ENCODE peak calls at places on chromosomes 12 and 14, in seven cellular contexts. G, D, X, H, P, T and R are unnamed samples.

GRCh38 chr14:65502676-65503124 is 90.2 kb downstream of the FUT8 start:
- DNase-seq in G (peak), D (peak), H (no peak), X (no peak), P (no peak), T (no peak), R (peak)

GRCh38 chr14:63993992-63994391 is 141.2 kb downstream of the SYNE2 start:
- DNase-seq in T (no peak), D (peak), X (no peak), H (no peak), G (peak), P (no peak), R (peak)

GRCh38 chr14:98348505-98348904 is 923.5 kb downstream of the BCL11B start:
- DNase-seq in G (no peak), X (no peak), T (no peak), D (no peak), H (no peak), P (no peak), R (no peak)

GRCh38 chr12:120175062-120175461 is 19.5 kb downstream of the GCN1 start:
- DNase-seq in D (no peak), H (no peak), X (no peak), P (no peak), G (no peak), T (no peak), R (no peak)

GRCh38 chr14:77025744-77026165 is 2.8 kb downstream of the IRF2BPL start:
- DNase-seq in H (no peak), D (no peak), X (no peak), T (no peak), P (no peak), G (no peak), R (peak)

GRCh38 chr14:61653507-61653906 is 41.8 kb upstream of the HIF1A start:
- DNase-seq in X (peak), P (no peak), H (no peak), D (peak), T (no peak), G (peak), R (peak)

GRCh38 chr12:63319386-63319785 is 168.4 kb upstream of the AVPR1A start:
- DNase-seq in D (peak), T (no peak), H (no peak), X (no peak), G (no peak), P (no peak), R (peak)

GRCh38 chr12:30985814-30986452 is 59.4 kb downstream of the TSPAN11 start:
- DNase-seq in X (peak), G (peak), H (peak), P (peak), T (peak), D (peak), R (peak)

GRCh38 chr12:75944097-75944904 is 87.3 kb downstream of the PHLDA1 start:
- DNase-seq in D (peak), X (peak), P (no peak), T (peak), G (peak), H (no peak), R (peak)

GRCh38 chr12:55908726-55909512 is 18.8 kb downstream of the PYM1 start:
- DNase-seq in G (no peak), T (no peak), H (no peak), X (no peak), P (no peak), D (peak), R (no peak)

GRCh38 chr12:75129275-75129674 is 80.4 kb downstream of the KCNC2 start:
- DNase-seq in G (no peak), T (no peak), D (no peak), H (no peak), X (no peak), P (no peak), R (no peak)

GRCh38 chr12:109952873-109953272 is 43.3 kb downstream of the GIT2 start:
- DNase-seq in G (no peak), P (no peak), X (no peak), T (no peak), D (no peak), H (no peak), R (no peak)

GRCh38 chr14:53062856-53063255 is 90.3 kb downstream of the DDHD1 start:
- DNase-seq in H (no peak), T (no peak), G (peak), P (no peak), X (no peak), D (peak), R (no peak)

GRCh38 chr14:93962701-93963601 is 13.4 kb downstream of the ASB2 start:
- DNase-seq in G (peak), T (peak), P (no peak), H (no peak), X (no peak), D (no peak), R (no peak)

GRCh38 chr14:54565236-54566151 is 1.4 kb upstream of the SAMD4A start:
- DNase-seq in X (peak), H (peak), T (peak), D (peak), G (peak), P (peak), R (peak)

GRCh38 chr12:81992461-81992860 is 233.3 kb upstream of the PPFIA2 start:
- DNase-seq in G (peak), X (no peak), P (no peak), H (no peak), D (peak), T (no peak), R (peak)

GRCh38 chr14:52413729-52414453 is 99.8 kb downstream of the PTGER2 start:
- DNase-seq in T (no peak), G (peak), P (no peak), X (peak), H (no peak), D (no peak), R (no peak)

GRCh38 chr14:67674139-67674479 is 323 bp downstream of the VTI1B start:
- DNase-seq in D (peak), G (peak), H (peak), T (peak), P (peak), X (no peak), R (peak)

GRCh38 chr14:67673451-67673850 is 981 bp downstream of the VTI1B start:
- DNase-seq in G (peak), D (peak), P (no peak), X (no peak), H (no peak), T (no peak), R (no peak)

GRCh38 chr14:67675219-67675582 is 769 bp upstream of the VTI1B start:
- DNase-seq in X (no peak), H (no peak), G (no peak), T (no peak), D (no peak), P (no peak), R (no peak)

GRCh38 chr14:67680121-67680602 is 5.7 kb upstream of the VTI1B start:
- DNase-seq in T (peak), H (no peak), P (no peak), X (peak), G (peak), D (peak), R (no peak)

DNA sequence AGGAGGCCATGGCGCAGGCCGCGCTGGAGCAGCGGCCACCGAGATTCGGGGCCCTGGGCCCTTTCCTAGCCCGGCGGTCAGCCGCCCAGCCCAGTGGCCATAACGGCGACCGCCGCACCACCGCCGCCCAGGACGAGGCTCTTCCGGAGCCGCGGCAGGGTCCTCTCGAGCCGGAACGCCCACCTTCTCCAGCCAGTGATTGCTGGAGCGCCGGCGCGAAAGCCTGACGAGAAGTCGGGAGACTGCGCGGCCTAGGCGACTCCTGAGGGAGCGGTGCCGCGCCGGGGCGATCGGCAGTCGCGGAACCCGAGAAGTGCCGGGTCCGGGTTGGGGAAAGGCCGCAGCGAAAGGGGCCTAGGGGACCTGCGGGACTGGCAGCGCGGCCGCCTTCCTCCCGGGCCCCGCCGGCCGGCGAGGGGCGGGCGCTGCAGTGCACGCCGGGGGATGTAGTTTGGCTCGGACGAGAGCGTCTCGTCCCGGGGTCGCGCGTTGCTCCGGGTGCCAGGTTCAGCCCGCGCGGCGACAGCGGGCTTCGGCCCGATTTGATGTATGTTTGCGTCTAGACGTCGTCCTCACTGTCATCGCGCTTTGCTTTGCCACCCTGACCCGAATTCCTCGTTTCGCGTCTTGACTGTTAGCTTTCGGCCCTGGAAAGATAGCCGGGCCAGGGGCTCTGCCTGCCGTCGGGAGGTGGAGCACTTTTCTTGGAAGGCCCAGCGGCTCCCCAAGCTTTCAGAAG is at the start of gene VTI1B:
- DNase-seq in X (peak), H (peak), G (peak), T (peak), D (peak), P (peak), R (peak)
- TF ChIP-seq CTCF in X (peak), H (no peak), G (peak), T (peak), D (peak), P (peak), R (no peak)

DNA sequence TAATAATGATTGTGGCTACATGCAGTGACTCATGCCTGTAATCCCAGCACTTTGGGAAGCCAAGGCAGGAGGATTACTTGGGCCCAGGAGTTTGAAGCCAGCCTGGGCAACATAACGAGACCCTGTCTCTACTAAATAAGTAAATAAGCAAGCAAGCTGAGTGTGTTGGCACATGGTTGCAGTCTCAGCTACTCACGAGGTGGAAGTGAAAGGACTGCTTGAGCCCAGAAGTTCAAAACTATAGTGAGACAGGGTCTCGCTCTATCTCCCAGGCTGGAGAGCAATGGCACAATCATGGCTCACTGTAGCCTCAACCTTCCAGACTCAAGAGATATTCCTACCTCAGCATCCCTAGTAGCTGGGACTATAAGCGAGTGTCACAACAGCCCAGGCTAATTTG is 64.7 kb downstream of the RPS6KA5 start:
- DNase-seq in X (no peak), D (no peak), T (no peak), H (no peak), G (no peak), P (no peak), R (no peak)
- TF ChIP-seq CTCF in X (no peak), D (no peak), T (no peak), H (no peak), G (no peak), P (no peak), R (no peak)

GRCh38 chr12:64781374-64782029 is 22.3 kb upstream of the GNS start:
- DNase-seq in H (no peak), D (no peak), G (no peak), X (no peak), T (peak), P (no peak), R (peak)
- TF ChIP-seq CTCF in H (no peak), D (no peak), G (no peak), X (no peak), T (no peak), P (no peak), R (no peak)

DNA sequence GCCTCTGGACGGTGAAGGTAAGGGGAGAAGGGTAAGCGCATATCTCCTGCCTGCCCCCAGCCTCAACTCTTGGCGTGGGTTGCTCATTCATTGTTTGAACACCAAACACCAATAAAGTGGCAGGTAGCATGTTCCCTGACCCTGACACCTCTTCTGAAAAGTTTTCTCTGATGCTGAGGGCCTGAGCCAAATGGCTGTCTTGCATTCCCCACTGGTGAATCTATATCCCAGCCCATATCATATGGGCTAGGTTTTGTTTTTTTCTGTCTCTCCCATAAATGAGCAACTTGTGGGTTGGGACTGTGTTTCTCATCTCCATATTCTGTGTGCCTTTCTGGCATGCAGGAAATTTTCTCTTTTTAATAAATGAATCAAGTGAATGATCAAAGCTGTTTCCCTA is 5.1 kb downstream of the MYO1A start:
- DNase-seq in X (no peak), T (no peak), P (no peak), G (no peak), H (no peak), D (no peak), R (no peak)
- TF ChIP-seq CTCF in X (no peak), T (no peak), P (no peak), G (no peak), H (no peak), D (no peak), R (no peak)

GRCh38 chr12:29380536-29381523 is at the start of gene ERGIC2:
- DNase-seq in P (peak), G (peak), X (peak), H (peak), D (peak), T (peak), R (peak)
- TF ChIP-seq CTCF in P (no peak), G (no peak), X (no peak), H (no peak), D (no peak), T (no peak), R (no peak)